ENCODE peak calls at places on chromosomes 4 and X, in nine cellular contexts. Q is HCT116, K is prostate gland, M is sigmoid colon, A is Panc1, N is spleen, J is GM23338, C is suprapubic skin, T is HL-60. R is an unnamed sample. For H3K27me3, the result is how much of the 10 kb centered on the place peaks cover.

GRCh38 chr4:77697860-77698599 is 92.4 kb downstream of the CXCL13 start:
- DNase-seq in K (peak), M (no peak), Q (peak), N (no peak), A (peak), C (no peak), J (peak), T (peak), R (no peak)

GRCh38 chrX:103293118-103293517 is 16.6 kb upstream of the TCEAL5 start:
- DNase-seq in M (no peak), K (no peak), A (no peak), J (no peak), C (no peak), T (no peak), N (no peak), Q (no peak), R (no peak)

GRCh38 chrX:133583825-133584224 is 168.5 kb upstream of the GPC4 start:
- DNase-seq in J (no peak), M (no peak), N (no peak), T (no peak), Q (no peak), A (no peak), C (no peak), K (no peak), R (no peak)

GRCh38 chrX:133414399-133415275 is 652 bp downstream of the GPC4 start:
- DNase-seq in C (no peak), J (peak), T (no peak), M (peak), Q (no peak), A (no peak), K (no peak), N (no peak), R (no peak)

GRCh38 chrX:74382613-74383012 is 38.7 kb upstream of the SLC16A2 start:
- DNase-seq in C (no peak), K (peak), A (peak), J (peak), N (peak), Q (peak), T (peak), M (peak), R (peak)

GRCh38 chr4:172989984-172990711 is 178.5 kb upstream of the GALNT7 start:
- DNase-seq in C (no peak), M (no peak), A (no peak), T (no peak), N (no peak), J (no peak), K (no peak), Q (no peak), R (no peak)

GRCh38 chr4:82562553-82562854 is 716 bp upstream of the TMEM150C start:
- DNase-seq in K (no peak), N (no peak), A (no peak), J (peak), Q (no peak), T (no peak), C (no peak), M (no peak), R (no peak)

GRCh38 chrX:154074199-154074598 is 23.3 kb downstream of the MECP2 start:
- DNase-seq in A (no peak), C (no peak), Q (no peak), N (no peak), K (no peak), J (peak), M (peak), T (no peak), R (no peak)

GRCh38 chrX:9316096-9316495 is 148.8 kb upstream of the TBL1X start:
- DNase-seq in Q (no peak), K (no peak), A (no peak), J (no peak), N (no peak), T (peak), M (peak), C (no peak), R (no peak)

GRCh38 chr4:38523524-38524448 is 140.2 kb upstream of the KLF3 start:
- DNase-seq in N (no peak), Q (no peak), A (no peak), K (no peak), M (no peak), J (no peak), C (no peak), T (peak), R (no peak)

GRCh38 chr4:87353592-87353991 is 30.9 kb upstream of the HSD17B13 start:
- DNase-seq in Q (peak), K (no peak), T (no peak), C (no peak), J (peak), A (no peak), M (peak), N (no peak), R (no peak)

GRCh38 chr4:2617955-2618354 is 81.5 kb downstream of the FAM193A start:
- DNase-seq in C (peak), N (no peak), Q (no peak), T (no peak), M (no peak), A (no peak), K (no peak), J (no peak), R (no peak)

GRCh38 chrX:17291998-17292658 is 82.9 kb upstream of the NHS start:
- DNase-seq in T (no peak), J (peak), K (no peak), M (peak), N (no peak), Q (no peak), C (no peak), A (no peak), R (no peak)

GRCh38 chrX:69616520-69617203 is 749 bp downstream of the EDA start:
- DNase-seq in M (peak), Q (no peak), A (no peak), N (peak), K (no peak), T (no peak), J (peak), C (no peak), R (no peak)

GRCh38 chr4:2937146-2937857 is 25.9 kb downstream of the NOP14 start:
- DNase-seq in K (peak), N (peak), A (peak), Q (peak), C (peak), T (no peak), M (peak), J (no peak), R (peak)

GRCh38 chrX:97102938-97103337 is 219.2 kb downstream of the RPA4 start:
- DNase-seq in Q (no peak), N (no peak), J (no peak), M (no peak), A (no peak), T (no peak), K (no peak), C (no peak), R (no peak)

GRCh38 chr4:128649575-128650205 is 159.8 kb upstream of the JADE1 start:
- DNase-seq in T (no peak), A (no peak), N (no peak), M (no peak), J (no peak), K (no peak), Q (no peak), C (no peak), R (no peak)

GRCh38 chrX:131068945-131069719 is 11.0 kb downstream of the ARHGAP36 start:
- DNase-seq in T (peak), J (peak), A (no peak), C (no peak), M (no peak), K (no peak), Q (peak), N (no peak), R (no peak)

GRCh38 chr4:143336828-143337599 is at the start of gene GAB1:
- DNase-seq in K (peak), A (no peak), N (peak), Q (no peak), J (peak), C (peak), T (peak), M (peak), R (peak)

GRCh38 chrX:48475295-48475694 is 704 bp upstream of the FTSJ1 start:
- DNase-seq in A (no peak), T (no peak), M (no peak), N (no peak), C (no peak), Q (no peak), J (no peak), K (no peak), R (no peak)

GRCh38 chr4:110287130-110287529 is 88.7 kb upstream of the ELOVL6 start:
- DNase-seq in K (no peak), A (no peak), T (no peak), M (no peak), N (no peak), C (no peak), J (no peak), Q (peak), R (no peak)

GRCh38 chrX:107574054-107574683 is 54.1 kb upstream of the PRPS1 start:
- DNase-seq in T (no peak), M (no peak), Q (no peak), C (no peak), N (no peak), A (no peak), K (no peak), J (no peak), R (no peak)

GRCh38 chr4:136281307-136281706 is 1251.0 kb downstream of the PCDH18 start:
- DNase-seq in M (no peak), T (no peak), C (no peak), Q (no peak), K (no peak), N (no peak), J (peak), A (no peak), R (no peak)

GRCh38 chrX:106007815-106008214 is 30.7 kb downstream of the SERPINA7 start:
- DNase-seq in T (no peak), A (no peak), N (no peak), C (no peak), M (no peak), K (no peak), J (no peak), Q (no peak), R (no peak)

GRCh38 chr4:109912706-109913621 is at the start of gene EGF:
- DNase-seq in C (no peak), T (no peak), N (no peak), Q (no peak), J (peak), M (no peak), K (no peak), A (no peak), R (no peak)

GRCh38 chrX:45716747-45717146 is 516.1 kb upstream of the DIPK2B start:
- DNase-seq in K (no peak), Q (no peak), J (no peak), M (no peak), C (no peak), A (no peak), N (no peak), T (no peak), R (no peak)

GRCh38 chr4:83831588-83831987 is 295.7 kb downstream of the GPAT3 start:
- DNase-seq in Q (no peak), M (no peak), T (no peak), N (no peak), J (no peak), K (no peak), C (no peak), A (no peak), R (no peak)

GRCh38 chrX:80181079-80181478 is 166.5 kb downstream of the TBX22 start:
- DNase-seq in C (no peak), M (no peak), K (no peak), Q (no peak), J (peak), T (no peak), N (no peak), A (no peak), R (no peak)

GRCh38 chr4:5638316-5638715 is 70.0 kb downstream of the EVC2 start:
- DNase-seq in N (no peak), J (no peak), A (no peak), C (no peak), M (no peak), K (no peak), Q (no peak), T (no peak), R (no peak)

GRCh38 chr4:42501624-42502401 is 104.5 kb downstream of the SHISA3 start:
- DNase-seq in J (peak), K (no peak), M (no peak), A (no peak), C (no peak), Q (no peak), N (no peak), T (no peak), R (no peak)

GRCh38 chr4:54571293-54571723 is 86.4 kb upstream of the KIT start:
- DNase-seq in A (no peak), J (no peak), N (no peak), M (no peak), Q (no peak), T (no peak), C (no peak), K (no peak), R (no peak)

GRCh38 chr4:8618421-8618820 is 25.9 kb downstream of the CPZ start:
- DNase-seq in J (no peak), A (no peak), Q (no peak), N (no peak), K (no peak), C (no peak), T (no peak), M (peak), R (no peak)

GRCh38 chr4:74105656-74106275 is 6.8 kb upstream of the CXCL2 start:
- DNase-seq in K (no peak), Q (no peak), N (no peak), M (no peak), J (no peak), T (no peak), C (no peak), A (no peak), R (no peak)

GRCh38 chr4:53507671-53508286 is 83.5 kb downstream of the LNX1 start:
- DNase-seq in N (no peak), A (no peak), Q (no peak), J (no peak), T (no peak), M (peak), K (no peak), C (no peak), R (no peak)

GRCh38 chrX:97416461-97416860 is 532.8 kb downstream of the RPA4 start:
- DNase-seq in T (no peak), M (no peak), A (no peak), Q (no peak), K (no peak), C (no peak), N (no peak), J (no peak), R (no peak)

GRCh38 chr4:38905657-38906398 is 38.2 kb downstream of the FAM114A1 start:
- DNase-seq in Q (no peak), C (no peak), N (no peak), K (no peak), T (no peak), A (no peak), M (no peak), J (no peak), R (no peak)

GRCh38 chrX:113522814-113523213 is 682.2 kb upstream of the AMOT start:
- DNase-seq in A (no peak), T (no peak), C (no peak), N (no peak), M (no peak), Q (no peak), J (no peak), K (no peak), R (no peak)

GRCh38 chr4:26937567-26937966 is 76.9 kb downstream of the STIM2 start:
- DNase-seq in N (no peak), J (no peak), C (no peak), K (no peak), A (no peak), Q (no peak), M (no peak), T (no peak), R (no peak)

GRCh38 chrX:11632732-11633131 is 33.0 kb downstream of the ARHGAP6 start:
- DNase-seq in A (no peak), T (no peak), C (no peak), J (no peak), M (no peak), N (no peak), Q (no peak), K (no peak), R (no peak)

DNA sequence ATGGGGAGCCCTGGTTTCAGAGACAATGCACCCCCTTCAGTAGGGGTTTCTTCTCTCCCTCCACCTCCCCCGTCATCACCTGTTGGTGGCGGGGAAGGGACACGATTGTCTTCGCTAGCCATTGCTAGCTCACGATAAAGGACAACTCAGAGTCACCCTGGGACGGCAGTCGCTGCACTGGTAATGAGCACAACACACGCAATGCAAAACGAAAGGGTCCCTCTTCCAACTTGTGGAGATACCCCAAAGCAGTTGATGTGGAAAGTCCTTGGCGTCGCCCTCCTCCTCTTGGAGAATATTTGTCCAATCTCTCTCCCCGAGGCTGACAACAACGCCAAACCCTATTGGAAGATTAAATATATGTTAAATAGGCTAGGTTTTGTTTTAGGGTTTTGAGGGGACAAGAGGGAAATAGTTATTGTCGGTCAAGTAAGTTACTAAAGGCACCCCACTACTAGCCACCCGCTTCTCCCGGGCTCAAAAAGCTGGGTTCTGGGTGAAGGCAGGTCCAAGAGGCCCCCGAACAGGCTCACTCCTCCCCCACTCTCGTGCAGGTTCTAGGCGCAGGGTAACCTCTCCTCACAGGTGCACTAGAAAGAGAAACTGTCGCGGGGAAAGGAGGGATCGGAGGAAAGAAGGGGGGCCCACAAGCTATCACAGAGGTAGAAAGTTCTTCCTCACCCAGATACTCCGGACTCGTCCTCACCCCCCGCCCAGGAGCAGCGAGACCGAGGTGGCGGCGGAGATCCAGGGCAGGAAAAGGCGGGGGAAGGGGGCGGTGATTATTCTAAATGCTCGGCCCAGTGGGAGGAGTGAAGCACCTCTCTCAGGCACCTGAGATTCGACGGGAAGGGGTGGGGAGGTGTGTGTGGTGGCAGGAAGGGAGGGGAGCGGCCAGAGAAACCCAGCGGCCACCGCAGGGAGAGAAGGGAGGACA is at the start of gene LRBA:
- DNase-seq in K (peak), C (peak), T (peak), N (peak), A (no peak), J (peak), M (peak), Q (peak), R (peak)
- TF ChIP-seq POLR2AphosphoS5 in K (peak), C (no peak), T (no peak), N (peak), A (no peak), J (peak), M (no peak), Q (peak), R (peak)

DNA sequence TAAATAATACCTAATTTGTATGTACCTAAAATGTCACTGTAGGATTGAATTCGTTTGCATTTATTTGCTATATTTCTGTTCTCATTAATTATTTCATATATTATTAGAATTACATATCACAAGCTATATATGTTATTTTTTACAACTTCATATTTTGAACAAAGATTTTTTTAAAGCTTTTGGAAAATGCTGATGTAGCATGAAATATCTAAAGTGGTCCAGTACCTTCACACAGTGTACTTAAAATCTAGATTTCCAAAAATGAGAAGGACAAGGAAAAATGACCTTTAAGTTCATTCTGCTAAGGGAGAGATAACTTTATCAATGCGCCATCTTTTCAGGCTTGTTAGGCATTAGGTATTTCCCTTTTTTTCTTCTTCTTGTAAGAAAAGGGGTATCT is 71.8 kb downstream of the LARP7 start:
- DNase-seq in C (no peak), J (no peak), K (no peak), T (no peak), M (no peak), N (no peak), A (no peak), Q (no peak), R (no peak)
- H3K27me3 ChIP-seq in C (under half), J (under half), K (under half), T (under half), M (under half), N (under half), A (under half), Q (under half), R (under half)

GRCh38 chr4:76623217-76624060 is 188.4 kb downstream of the SHROOM3 start:
- DNase-seq in J (no peak), T (no peak), N (no peak), M (no peak), Q (no peak), C (no peak), K (peak), A (no peak), R (no peak)
- H3K27ac ChIP-seq in J (no peak), T (no peak), N (no peak), M (peak), Q (no peak), C (peak), K (peak), A (no peak), R (peak)

GRCh38 chr4:95549246-95550138 is 719 bp upstream of the UNC5C start:
- DNase-seq in Q (no peak), A (no peak), M (peak), C (peak), K (peak), N (peak), T (peak), J (peak), R (no peak)

GRCh38 chr4:95546866-95547707 is 1.7 kb downstream of the UNC5C start:
- DNase-seq in N (no peak), M (no peak), A (no peak), C (no peak), T (no peak), K (no peak), J (peak), Q (no peak), R (no peak)

GRCh38 chr4:95547708-95548471 is 883 bp downstream of the UNC5C start:
- DNase-seq in J (peak), N (no peak), M (peak), A (no peak), C (peak), T (peak), Q (no peak), K (peak), R (no peak)

GRCh38 chr4:95550566-95550965 is 1.8 kb upstream of the UNC5C start:
- DNase-seq in J (no peak), Q (no peak), N (no peak), C (no peak), T (no peak), M (no peak), K (no peak), A (no peak), R (no peak)

DNA sequence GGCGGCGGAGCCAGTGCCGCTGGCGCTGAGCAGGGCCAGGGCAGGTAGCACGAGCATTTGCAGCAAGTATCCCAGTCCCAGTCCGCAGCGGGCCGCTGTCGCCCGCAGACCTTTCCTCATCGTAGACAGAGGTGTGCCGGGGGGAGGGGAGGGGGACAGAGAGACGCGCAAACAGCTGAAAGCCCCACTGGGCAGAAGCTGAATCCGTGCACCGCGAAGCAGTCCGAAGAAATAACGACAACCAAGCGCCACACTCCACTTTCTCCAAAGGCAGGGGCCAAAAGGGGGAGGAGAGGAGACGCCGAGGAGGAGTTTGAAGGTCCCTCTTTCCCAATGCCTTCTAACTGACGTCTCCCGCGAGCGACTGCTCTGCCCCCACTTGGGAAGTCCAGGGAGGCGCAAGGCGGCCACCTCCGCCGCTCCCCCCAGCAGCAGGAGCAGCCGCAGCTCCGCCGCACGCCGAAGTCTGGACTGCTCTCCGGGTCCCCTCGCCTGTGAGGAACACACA is at the start of gene UNC5C:
- DNase-seq in A (no peak), C (peak), J (peak), K (peak), Q (no peak), T (peak), M (peak), N (peak), R (peak)
- TF ChIP-seq POLR2AphosphoS5 in A (peak), C (no peak), J (no peak), K (no peak), Q (no peak), T (no peak), M (no peak), N (peak), R (peak)

DNA sequence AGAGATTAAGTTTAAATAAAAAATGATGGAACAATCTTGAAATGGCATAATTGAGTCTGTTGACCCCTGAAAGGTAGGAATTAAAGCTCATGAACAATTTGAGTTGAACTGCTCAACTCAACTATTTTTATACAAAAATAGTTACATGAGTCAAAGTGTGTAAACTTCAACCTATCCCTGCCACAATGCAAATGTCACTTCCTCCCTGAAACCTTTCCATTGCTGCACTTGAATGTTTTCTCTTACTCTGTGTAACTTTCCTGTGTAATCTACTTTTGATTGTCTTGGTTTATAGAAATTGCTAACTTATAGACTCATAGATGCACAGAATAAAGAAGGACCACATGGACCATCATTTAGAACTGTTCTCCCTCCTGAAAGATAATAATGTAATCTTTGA is 218.5 kb downstream of the GBA3 start:
- DNase-seq in C (no peak), J (no peak), K (no peak), Q (no peak), A (no peak), N (no peak), M (no peak), T (no peak), R (no peak)
- H3K27me3 ChIP-seq in C (under half), J (under half), K (under half), Q (under half), A (under half), N (under half), M (under half), T (under half), R (under half)

R was measured in breast epithelium.